ENCODE peak calls at places on chromosome 4, in four cellular contexts. F, Q, D and T are unnamed samples. For H3K9me3, the result is how much of the 10 kb centered on the place peaks cover.

GRCh38 chr4:6008766-6009385 is 9.4 kb downstream of the C4orf50 start:
- DNase-seq in D (no peak), Q (no peak), F (peak), T (no peak)

GRCh38 chr4:105145913-105146285 is 777 bp upstream of the TET2 start:
- DNase-seq in F (peak), Q (peak), D (no peak), T (peak)

GRCh38 chr4:39814403-39815185 is 116.7 kb downstream of the UBE2K start:
- DNase-seq in D (no peak), Q (no peak), F (no peak), T (no peak)

GRCh38 chr4:134126161-134126560 is 75.4 kb downstream of the PABPC4L start:
- DNase-seq in D (no peak), F (no peak), Q (no peak), T (no peak)

GRCh38 chr4:124212835-124213640 is 499.5 kb downstream of the ANKRD50 start:
- DNase-seq in D (no peak), Q (no peak), F (peak), T (peak)

GRCh38 chr4:184514121-184514988 is 40.0 kb upstream of the IRF2 start:
- DNase-seq in D (peak), F (peak), Q (peak), T (peak)

GRCh38 chr4:124459922-124460301 is 252.6 kb downstream of the ANKRD50 start:
- DNase-seq in F (no peak), Q (no peak), D (no peak), T (no peak)

GRCh38 chr4:107312366-107312765 is 276.3 kb upstream of the DKK2 start:
- DNase-seq in D (no peak), F (no peak), Q (no peak), T (no peak)

GRCh38 chr4:175947117-175947722 is 118.4 kb upstream of the WDR17 start:
- DNase-seq in D (no peak), Q (no peak), F (no peak), T (no peak)

GRCh38 chr4:23034726-23035125 is 342.0 kb downstream of the GBA3 start:
- DNase-seq in D (no peak), F (no peak), Q (no peak), T (no peak)

GRCh38 chr4:100289530-100289888 is 99.2 kb upstream of the DDIT4L start:
- DNase-seq in D (no peak), Q (no peak), F (no peak), T (no peak)

GRCh38 chr4:128416921-128417320 is 129.3 kb upstream of the PGRMC2 start:
- DNase-seq in F (peak), D (no peak), Q (no peak), T (no peak)

GRCh38 chr4:74930166-74930565 is 2.8 kb upstream of the PARM1 start:
- DNase-seq in Q (no peak), D (no peak), F (no peak), T (no peak)

GRCh38 chr4:85147481-85148076 is 181.1 kb upstream of the WDFY3 start:
- DNase-seq in Q (peak), F (peak), D (peak), T (peak)

GRCh38 chr4:145440292-145441007 is 41.2 kb upstream of the SMAD1 start:
- DNase-seq in Q (no peak), F (no peak), D (no peak), T (no peak)

GRCh38 chr4:26762650-26763049 is 98.0 kb upstream of the STIM2 start:
- DNase-seq in F (no peak), D (no peak), Q (no peak), T (no peak)

GRCh38 chr4:183905593-183906485 is 732 bp downstream of the STOX2 start:
- DNase-seq in D (peak), F (no peak), Q (peak), T (peak)

GRCh38 chr4:123477804-123478209 is 81.2 kb downstream of the SPRY1 start:
- DNase-seq in Q (no peak), F (no peak), D (no peak), T (peak)

GRCh38 chr4:165053645-165054044 is at the start of gene TRIM75:
- DNase-seq in Q (no peak), D (no peak), F (no peak), T (no peak)

GRCh38 chr4:129623233-129623632 is 527.3 kb downstream of the C4orf33 start:
- DNase-seq in F (no peak), Q (no peak), D (no peak), T (no peak)

GRCh38 chr4:171629737-171630136 is 183.5 kb upstream of the GALNTL6 start:
- DNase-seq in D (peak), Q (no peak), F (no peak), T (no peak)

GRCh38 chr4:55634417-55635128 is 1.5 kb downstream of the NMU start:
- DNase-seq in F (no peak), D (no peak), Q (no peak), T (no peak)

GRCh38 chr4:76821661-76822060 is 76.3 kb downstream of the SOWAHB start:
- DNase-seq in D (no peak), F (no peak), Q (no peak), T (no peak)

GRCh38 chr4:166067915-166068314 is 194.9 kb downstream of the TLL1 start:
- DNase-seq in F (no peak), D (no peak), Q (no peak), T (no peak)

GRCh38 chr4:76084542-76084941 is 10.0 kb downstream of the ART3 start:
- DNase-seq in Q (no peak), F (no peak), D (no peak), T (no peak)

GRCh38 chr4:19925516-19925915 is 326.2 kb upstream of the SLIT2 start:
- DNase-seq in Q (no peak), D (no peak), F (no peak), T (no peak)

GRCh38 chr4:29558789-29559188 is 1161.4 kb upstream of the PCDH7 start:
- DNase-seq in Q (no peak), F (no peak), D (no peak), T (no peak)

GRCh38 chr4:155899891-155900290 is 3.6 kb upstream of the TDO2 start:
- DNase-seq in Q (no peak), F (no peak), D (no peak), T (no peak)

GRCh38 chr4:127604949-127605709 is 27.6 kb upstream of the INTU start:
- DNase-seq in D (no peak), F (no peak), Q (no peak), T (no peak)

GRCh38 chr4:141955696-141956095 is 319.3 kb downstream of the IL15 start:
- DNase-seq in F (no peak), D (no peak), Q (no peak), T (no peak)

GRCh38 chr4:54093609-54094240 is 6.2 kb upstream of the GSX2 start:
- DNase-seq in F (no peak), D (no peak), Q (no peak), T (no peak)
- H3K4me3 ChIP-seq in F (no peak), D (no peak), Q (no peak), T (no peak)

GRCh38 chr4:41540687-41541086 is 2.7 kb downstream of the LIMCH1 start:
- DNase-seq in D (no peak), Q (no peak), F (no peak), T (no peak)
- H3K27ac ChIP-seq in D (peak), Q (peak), F (peak), T (peak)

DNA sequence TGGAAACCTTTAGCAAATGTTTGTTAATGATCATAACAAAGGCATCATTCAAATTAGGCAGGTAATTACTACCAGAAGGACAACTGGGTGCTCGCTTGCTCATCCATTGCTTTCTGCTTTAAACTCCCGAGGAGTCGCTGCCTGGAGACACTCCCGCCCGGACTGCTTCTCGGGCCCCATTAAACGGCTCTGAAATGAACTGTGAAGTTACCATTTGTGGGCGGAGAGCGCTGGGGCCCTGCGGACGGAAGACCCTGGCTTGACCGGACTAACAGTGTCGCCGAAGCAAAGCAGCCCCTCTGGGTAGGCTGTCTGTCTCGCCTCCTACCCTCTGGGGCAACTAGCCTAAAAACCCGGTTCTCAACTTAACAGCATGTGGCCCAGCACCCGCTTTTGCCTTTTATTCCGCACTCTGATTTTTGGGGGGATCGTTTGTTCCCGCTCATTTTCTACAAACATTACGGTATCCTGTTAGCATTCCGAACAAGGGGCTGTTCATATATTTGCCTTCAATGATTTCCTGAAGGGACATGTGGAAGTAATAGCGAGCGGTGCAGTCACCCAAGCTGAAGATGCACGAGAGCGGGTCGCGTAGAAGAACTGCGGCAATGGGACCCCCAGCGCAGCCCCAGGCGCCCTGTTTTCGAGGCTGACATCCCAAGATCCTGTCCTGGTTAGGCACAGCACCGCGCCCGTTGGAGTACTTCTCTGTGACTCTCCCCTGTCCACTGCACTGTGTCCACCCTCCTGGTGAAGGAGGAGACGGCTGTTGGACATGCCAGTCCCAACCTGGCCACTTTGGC is 1.6 kb upstream of the PDGFRA start:
- DNase-seq in F (peak), Q (no peak), D (no peak), T (peak)
- H3K9me3 ChIP-seq in F (under half), Q (under half), D (under half), T (under half)

GRCh38 chr4:168589154-168589553 is 92.3 kb downstream of the PALLD start:
- DNase-seq in F (no peak), Q (no peak), D (no peak), T (no peak)

GRCh38 chr4:168584321-168584771 is 87.5 kb downstream of the PALLD start:
- DNase-seq in Q (no peak), D (no peak), F (no peak), T (no peak)

GRCh38 chr4:168586926-168587325 is 90.1 kb downstream of the PALLD start:
- DNase-seq in D (no peak), Q (no peak), F (no peak), T (no peak)

GRCh38 chr4:168585168-168586091 is 88.6 kb downstream of the PALLD start:
- DNase-seq in F (peak), Q (peak), D (peak), T (peak)

GRCh38 chr4:168587326-168588125 is 90.7 kb downstream of the PALLD start:
- DNase-seq in F (peak), Q (peak), D (peak), T (peak)
- H3K4me3 ChIP-seq in F (no peak), Q (peak), D (no peak), T (no peak)